ENCODE peak calls at places on chromosome 11, in six cellular contexts. L is transverse colon, N is suprapubic skin, K is stomach, U is K562, B is HepG2. Q is an unnamed sample.

GRCh38 chr11:15119352-15119751 is 4.6 kb downstream of the INSC start:
- DNase-seq in L (no peak), N (no peak), K (no peak), U (no peak), B (no peak), Q (no peak)

GRCh38 chr11:3123761-3124733 is 41.1 kb downstream of the OSBPL5 start:
- DNase-seq in L (peak), N (peak), K (peak), U (no peak), B (no peak), Q (peak)

GRCh38 chr11:73565804-73566203 is 32.1 kb downstream of the FAM168A start:
- DNase-seq in L (no peak), N (no peak), K (no peak), U (no peak), B (no peak), Q (no peak)

GRCh38 chr11:82229346-82229745 is 504.3 kb downstream of the FAM181B start:
- DNase-seq in L (no peak), N (no peak), K (no peak), U (no peak), B (peak), Q (no peak)

GRCh38 chr11:64074239-64074638 is 38.5 kb downstream of the FLRT1 start:
- DNase-seq in L (no peak), N (no peak), K (no peak), U (peak), B (no peak), Q (no peak)

GRCh38 chr11:8259316-8259995 is 4.2 kb downstream of the LMO1 start:
- DNase-seq in L (no peak), N (peak), K (peak), U (no peak), B (no peak), Q (peak)

GRCh38 chr11:3021125-3021524 is 29.0 kb upstream of the NAP1L4 start:
- DNase-seq in L (peak), N (no peak), K (peak), U (peak), B (peak), Q (no peak)

GRCh38 chr11:2777871-2778629 is 78.3 kb upstream of the KCNQ1OT1 start:
- DNase-seq in L (no peak), N (peak), K (peak), U (peak), B (no peak), Q (peak)

GRCh38 chr11:128409476-128409875 is 177.9 kb downstream of the ETS1 start:
- DNase-seq in L (no peak), N (no peak), K (no peak), U (no peak), B (no peak), Q (no peak)

GRCh38 chr11:64844330-64845124 is at the start of gene CDC42BPG:
- DNase-seq in L (peak), N (peak), K (peak), U (peak), B (peak), Q (no peak)

GRCh38 chr11:70437111-70437784 is 38.9 kb downstream of the CTTN start:
- DNase-seq in L (no peak), N (no peak), K (no peak), U (no peak), B (no peak), Q (no peak)

GRCh38 chr11:132777067-132777975 is 755.0 kb downstream of the OPCML start:
- DNase-seq in L (no peak), N (no peak), K (no peak), U (no peak), B (no peak), Q (no peak)

GRCh38 chr11:69460540-69461257 is 20.8 kb upstream of the LINC01488 start:
- DNase-seq in L (no peak), N (no peak), K (no peak), U (no peak), B (peak), Q (no peak)

GRCh38 chr11:12200359-12201015 is 90.1 kb downstream of the MICAL2 start:
- DNase-seq in L (peak), N (no peak), K (no peak), U (no peak), B (no peak), Q (peak)

GRCh38 chr11:74641289-74641688 is 48.9 kb downstream of the POLD3 start:
- DNase-seq in L (no peak), N (no peak), K (no peak), U (peak), B (no peak), Q (no peak)

GRCh38 chr11:37747121-37747520 is 1149.1 kb upstream of the RAG2 start:
- DNase-seq in L (no peak), N (no peak), K (no peak), U (no peak), B (no peak), Q (no peak)

GRCh38 chr11:7559404-7560283 is 45.8 kb downstream of the PPFIBP2 start:
- DNase-seq in L (no peak), N (no peak), K (no peak), U (no peak), B (no peak), Q (no peak)

GRCh38 chr11:128689946-128690745 is 3.7 kb upstream of the FLI1 start:
- DNase-seq in L (no peak), N (no peak), K (no peak), U (no peak), B (no peak), Q (no peak)

GRCh38 chr11:76824083-76824939 is 36.4 kb upstream of the ACER3 start:
- DNase-seq in L (no peak), N (no peak), K (no peak), U (peak), B (no peak), Q (no peak)

GRCh38 chr11:9577032-9577431 is 3.6 kb downstream of the WEE1 start:
- DNase-seq in L (no peak), N (no peak), K (no peak), U (no peak), B (no peak), Q (no peak)

GRCh38 chr11:100152751-100153150 is 534.3 kb upstream of the ARHGAP42 start:
- DNase-seq in L (no peak), N (no peak), K (no peak), U (no peak), B (no peak), Q (no peak)

GRCh38 chr11:829116-829945 is 1.6 kb downstream of the CRACR2B start:
- DNase-seq in L (peak), N (no peak), K (peak), U (no peak), B (no peak), Q (no peak)

GRCh38 chr11:107561688-107562087 is 3.8 kb downstream of the ALKBH8 start:
- DNase-seq in L (no peak), N (no peak), K (no peak), U (no peak), B (no peak), Q (no peak)

GRCh38 chr11:109864161-109864661 is 229.0 kb upstream of the ZC3H12C start:
- DNase-seq in L (no peak), N (no peak), K (no peak), U (no peak), B (no peak), Q (no peak)

GRCh38 chr11:123630126-123630531 is 24.3 kb downstream of the SCN3B start:
- DNase-seq in L (no peak), N (no peak), K (no peak), U (no peak), B (no peak), Q (no peak)

GRCh38 chr11:123624974-123625373 is 29.4 kb downstream of the SCN3B start:
- DNase-seq in L (no peak), N (no peak), K (no peak), U (no peak), B (no peak), Q (no peak)

DNA sequence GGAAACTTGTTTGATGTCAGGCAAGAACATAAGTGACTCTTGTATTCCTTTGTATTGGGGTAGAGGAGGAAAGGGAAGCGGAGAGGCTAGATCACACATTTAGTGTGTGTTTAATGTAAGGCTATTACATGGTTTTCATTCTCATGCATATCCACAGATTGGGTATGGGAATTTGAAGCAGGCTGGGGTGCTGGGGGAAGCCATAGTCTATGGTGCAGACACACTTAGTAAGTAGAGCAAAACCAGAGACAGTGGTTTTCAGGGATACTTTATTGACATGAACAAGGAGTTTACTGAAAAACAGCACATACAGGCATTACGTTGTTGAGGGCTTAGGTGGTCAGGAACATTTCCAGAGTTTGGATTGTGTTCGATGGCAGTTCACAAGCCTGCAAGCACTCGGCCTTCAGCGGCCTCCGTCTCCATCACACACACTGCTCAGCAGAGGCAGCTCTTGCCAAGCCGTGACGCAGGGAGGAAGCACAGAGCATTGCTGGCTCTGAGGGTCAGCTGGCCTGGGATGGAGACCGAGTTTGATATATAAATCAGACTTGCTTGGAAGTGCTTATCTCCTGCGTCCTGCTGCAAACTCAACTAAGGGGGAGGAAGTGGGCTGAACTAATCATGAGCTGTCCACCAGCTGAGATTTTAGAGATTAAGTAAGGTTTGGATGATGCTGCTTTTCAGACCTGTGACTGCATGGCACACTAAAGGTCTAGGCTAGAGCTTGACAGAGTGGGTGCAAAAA is 25.3 kb downstream of the SCN3B start:
- DNase-seq in L (peak), N (no peak), K (peak), U (no peak), B (no peak), Q (peak)
- TF ChIP-seq POLR2AphosphoS5 in L (no peak), N (no peak), K (no peak), U (no peak), B (no peak), Q (peak)

DNA sequence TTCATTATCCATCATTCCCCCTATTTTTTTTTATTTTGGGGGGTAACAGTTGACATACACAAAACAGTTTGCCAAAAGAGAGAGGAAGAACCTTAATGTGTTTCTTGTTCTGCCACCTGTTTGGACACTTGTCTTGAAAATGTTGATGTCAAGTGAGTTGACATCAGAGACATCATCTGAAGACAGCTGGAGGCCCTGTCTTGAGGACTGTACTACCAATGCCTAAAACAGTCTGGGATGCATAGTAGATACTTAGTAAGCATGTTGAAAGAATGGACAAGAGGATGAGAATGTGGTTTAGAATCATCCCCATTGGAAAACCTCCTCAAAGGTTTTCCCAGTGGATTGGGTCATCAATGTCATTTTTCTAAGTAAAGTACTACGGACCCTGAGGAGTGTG is 2.4 kb upstream of the ARHGEF12 start:
- DNase-seq in L (no peak), N (no peak), K (no peak), U (no peak), B (no peak), Q (no peak)
- H3K27ac ChIP-seq in L (no peak), N (no peak), K (peak), U (no peak), B (no peak), Q (peak)

GRCh38 chr11:40293655-40294342 is 1165.7 kb downstream of the LRRC4C start:
- DNase-seq in L (peak), N (no peak), K (peak), U (peak), B (peak), Q (peak)
- TF ChIP-seq EP300 in L (no peak), N (no peak), K (no peak), U (no peak), B (no peak), Q (no peak)

GRCh38 chr11:93537767-93538261 is 5.4 kb downstream of the SMCO4 start:
- DNase-seq in L (no peak), N (no peak), K (peak), U (no peak), B (no peak), Q (no peak)
- TF ChIP-seq POLR2AphosphoS5 in L (no peak), N (no peak), K (no peak), U (no peak), B (no peak), Q (no peak)

GRCh38 chr11:121839821-121840220 is 276.2 kb downstream of the BLID start:
- DNase-seq in L (no peak), N (no peak), K (no peak), U (no peak), B (no peak), Q (no peak)

GRCh38 chr11:121842186-121842585 is 273.8 kb downstream of the BLID start:
- DNase-seq in L (no peak), N (no peak), K (no peak), U (no peak), B (no peak), Q (no peak)

GRCh38 chr11:121844016-121844415 is 272.0 kb downstream of the BLID start:
- DNase-seq in L (no peak), N (no peak), K (no peak), U (no peak), B (no peak), Q (no peak)

GRCh38 chr11:121838571-121838970 is 277.4 kb downstream of the BLID start:
- DNase-seq in L (no peak), N (no peak), K (no peak), U (no peak), B (no peak), Q (no peak)

GRCh38 chr11:121841487-121842167 is 274.4 kb downstream of the BLID start:
- DNase-seq in L (no peak), N (no peak), K (no peak), U (no peak), B (peak), Q (peak)
- H3K27ac ChIP-seq in L (no peak), N (no peak), K (no peak), U (no peak), B (no peak), Q (no peak)

GRCh38 chr11:95067042-95067827 is 516 bp downstream of the SRSF8 start:
- DNase-seq in L (peak), N (peak), K (peak), U (peak), B (peak), Q (peak)
- TF ChIP-seq EP300 in L (no peak), N (no peak), K (no peak), U (no peak), B (no peak), Q (no peak)

GRCh38 chr11:16317712-16318111 is 38.6 kb downstream of the SOX6 start:
- DNase-seq in L (no peak), N (no peak), K (no peak), U (no peak), B (no peak), Q (no peak)

GRCh38 chr11:16322190-16322589 is 34.2 kb downstream of the SOX6 start:
- DNase-seq in L (no peak), N (no peak), K (no peak), U (no peak), B (no peak), Q (no peak)

GRCh38 chr11:16326679-16327297 is 29.6 kb downstream of the SOX6 start:
- DNase-seq in L (no peak), N (no peak), K (no peak), U (no peak), B (no peak), Q (no peak)

GRCh38 chr11:16318320-16318719 is 38.0 kb downstream of the SOX6 start:
- DNase-seq in L (no peak), N (no peak), K (no peak), U (no peak), B (no peak), Q (no peak)

GRCh38 chr11:16321148-16321547 is 35.2 kb downstream of the SOX6 start:
- DNase-seq in L (no peak), N (no peak), K (no peak), U (no peak), B (no peak), Q (no peak)
- TF ChIP-seq POLR2AphosphoS5 in L (no peak), N (no peak), K (no peak), U (no peak), B (no peak), Q (no peak)